ENCODE peak calls at places on chromosome 1, in six cellular contexts. H is AG10803, S is cardiac muscle cell, N is AG09309, P is RWPE1, X is endothelial cell. T is an unnamed sample.

GRCh38 chr1:156848461-156849150 is 10.3 kb downstream of the INSRR start:
- DNase-seq in X (no peak), N (no peak), S (peak; percentile 32), P (no peak), H (no peak), T (no peak)

GRCh38 chr1:24952413-24952841 is 22.4 kb upstream of the RUNX3 start:
- DNase-seq in S (no peak), N (no peak), P (no peak), X (no peak), H (no peak), T (no peak)

GRCh38 chr1:172637522-172637921 is 21.4 kb upstream of the FASLG start:
- DNase-seq in P (peak; percentile 52), N (no peak), X (no peak), S (no peak), H (peak; percentile 67), T (no peak)

GRCh38 chr1:209349372-209350324 is 233.9 kb upstream of the CAMK1G start:
- DNase-seq in X (no peak), P (no peak), H (peak; percentile 42), S (no peak), N (no peak), T (no peak)

GRCh38 chr1:95982706-95983105 is 738.9 kb upstream of the PTBP2 start:
- DNase-seq in S (no peak), H (no peak), P (no peak), X (no peak), N (no peak), T (no peak)

GRCh38 chr1:63602629-63603028 is 9.4 kb downstream of the PGM1 start:
- DNase-seq in H (no peak), S (no peak), P (no peak), N (no peak), X (no peak), T (no peak)

GRCh38 chr1:240343966-240344365 is 252.3 kb downstream of the FMN2 start:
- DNase-seq in S (no peak), X (no peak), P (no peak), H (no peak), N (no peak), T (no peak)

GRCh38 chr1:19400875-19401854 is 84.2 kb downstream of the CAPZB start:
- DNase-seq in P (no peak), S (no peak), H (no peak), N (no peak), X (no peak), T (no peak)

GRCh38 chr1:14242870-14243269 is 355.6 kb upstream of the KAZN start:
- DNase-seq in X (no peak), S (no peak), P (no peak), H (no peak), N (no peak), T (no peak)

GRCh38 chr1:70220517-70221240 is 501 bp upstream of the SRSF11 start:
- DNase-seq in H (no peak), S (no peak), N (no peak), P (no peak), X (no peak), T (no peak)

GRCh38 chr1:70224954-70225353 is 3.8 kb downstream of the SRSF11 start:
- DNase-seq in X (no peak), N (no peak), H (no peak), S (no peak), P (no peak), T (no peak)

GRCh38 chr1:70222716-70223235 is 1.6 kb downstream of the SRSF11 start:
- DNase-seq in H (no peak), P (no peak), N (no peak), S (no peak), X (no peak), T (no peak)

GRCh38 chr1:70220015-70220414 is 1.2 kb upstream of the SRSF11 start:
- DNase-seq in N (no peak), P (no peak), X (no peak), S (no peak), H (no peak), T (no peak)

DNA sequence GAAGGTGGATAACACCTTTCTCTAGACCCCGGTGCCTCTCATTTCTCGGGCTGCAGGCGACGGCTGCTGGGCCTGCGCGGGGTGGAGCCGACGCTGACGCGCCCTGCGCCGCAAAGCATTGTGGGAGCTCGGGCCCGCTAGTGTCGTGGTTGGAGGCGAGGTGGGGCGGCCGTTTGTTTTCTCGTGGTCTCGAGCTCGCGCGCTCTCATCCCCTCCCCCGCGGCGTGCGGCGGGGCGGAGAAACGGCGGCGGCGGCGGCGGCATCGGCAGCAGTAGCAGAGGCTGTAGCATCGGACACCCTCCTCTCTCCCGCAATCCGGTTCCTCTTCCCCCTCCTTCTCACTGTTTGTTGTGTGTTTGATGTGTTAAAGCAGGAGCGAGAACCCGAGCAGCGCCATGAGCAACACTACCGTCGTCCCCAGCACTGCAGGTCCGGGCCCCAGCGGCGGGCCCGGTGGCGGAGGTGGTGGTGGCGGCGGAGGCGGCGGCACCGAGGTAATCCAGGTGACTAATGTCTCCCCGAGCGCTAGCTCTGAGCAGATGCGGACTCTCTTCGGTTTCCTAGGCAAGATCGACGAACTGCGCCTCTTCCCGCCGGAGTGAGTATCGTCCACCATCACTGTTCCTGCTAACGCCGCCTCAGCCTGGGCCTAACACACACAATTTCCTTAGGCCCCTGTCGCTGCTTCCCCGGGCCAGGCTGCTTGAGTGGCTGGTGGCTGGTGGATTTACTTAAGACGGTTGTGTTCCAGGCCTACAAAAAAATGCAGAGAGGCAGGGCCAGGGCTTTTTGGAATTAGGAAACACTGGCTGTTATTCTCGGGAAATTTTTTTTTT is at the start of gene SRSF11:
- DNase-seq in X (peak; percentile 99), H (peak; percentile 92), N (peak; percentile 61), S (peak; percentile 96), P (peak; percentile 86), T (peak; percentile 97)
- TF ChIP-seq CTCF in X (no peak), H (peak; percentile 3), N (no peak), S (no peak), P (no peak), T (peak; percentile 8)

DNA sequence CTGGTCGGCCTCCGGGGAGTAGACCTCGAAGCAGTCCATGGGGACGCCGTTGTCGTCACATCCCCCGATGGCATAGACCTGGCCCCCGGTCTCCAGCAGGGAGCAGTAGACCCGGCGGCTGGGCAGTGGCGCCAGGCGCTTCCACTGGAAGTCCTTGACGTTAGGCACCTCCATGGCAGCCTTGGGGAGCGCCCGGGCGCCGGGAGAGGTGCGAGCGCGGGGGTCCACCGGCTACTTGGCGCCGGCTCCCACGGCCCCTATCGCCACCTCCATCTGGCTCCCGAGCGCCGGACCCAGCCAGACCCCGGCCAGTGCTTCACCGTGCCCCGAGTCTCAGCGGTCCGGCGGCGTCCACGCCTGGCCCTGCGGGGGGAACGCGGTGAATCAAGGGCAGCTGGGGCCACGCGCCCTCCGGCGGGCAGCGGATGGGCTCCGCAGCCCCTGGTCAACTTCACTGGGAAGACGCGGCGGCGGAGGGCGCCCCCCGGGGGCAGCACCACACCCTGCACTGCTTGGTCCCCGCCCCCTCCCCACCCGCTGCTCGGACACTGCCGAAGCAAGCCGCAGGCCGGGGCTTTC is 13.2 kb downstream of the KLHDC8A start:
- DNase-seq in H (no peak), P (no peak), S (peak; percentile 42), N (no peak), X (peak; percentile 54), T (no peak)
- TF ChIP-seq CTCF in H (peak; percentile 9), P (no peak), S (peak; percentile 34), N (no peak), X (peak; percentile 67), T (peak; percentile 64)

GRCh38 chr1:175376194-175376593 is 183.6 kb upstream of the KIAA0040 start:
- DNase-seq in P (peak; percentile 29), N (no peak), S (no peak), X (no peak), H (no peak), T (peak; percentile 44)

GRCh38 chr1:175369696-175370095 is 177.1 kb upstream of the KIAA0040 start:
- DNase-seq in P (no peak), X (no peak), N (no peak), S (no peak), H (no peak), T (no peak)

GRCh38 chr1:175377394-175377793 is 184.8 kb upstream of the KIAA0040 start:
- DNase-seq in X (no peak), N (no peak), H (no peak), P (no peak), S (no peak), T (no peak)

GRCh38 chr1:175373786-175374623 is 181.4 kb upstream of the KIAA0040 start:
- DNase-seq in P (peak; percentile 32), H (no peak), S (peak; percentile 67), N (no peak), X (peak; percentile 80), T (peak; percentile 66)
- TF ChIP-seq CTCF in P (peak; percentile 57), H (peak; percentile 53), S (peak; percentile 69), N (peak; percentile 37), X (peak; percentile 79), T (peak; percentile 98)

DNA sequence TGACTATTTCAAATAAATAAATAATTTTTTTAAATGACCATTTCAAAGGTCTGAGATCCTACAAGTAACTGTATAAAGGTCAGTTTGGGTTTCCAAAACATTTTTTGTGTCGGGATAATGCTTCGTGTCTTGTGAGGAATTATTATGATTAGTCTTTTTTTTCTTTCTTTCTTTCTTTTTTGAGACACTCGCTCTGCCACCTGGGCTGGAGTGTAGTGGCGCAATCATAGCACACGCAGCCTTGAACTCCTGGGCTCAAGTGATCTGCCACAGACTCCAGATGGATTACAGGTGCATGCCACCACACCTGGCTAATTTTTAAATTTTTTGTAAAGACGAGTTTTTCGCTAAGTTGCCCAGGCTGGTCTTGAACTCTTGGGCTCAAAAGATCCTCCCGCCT is 1.9 kb upstream of the SDE2 start:
- DNase-seq in H (no peak), S (no peak), P (no peak), X (no peak), N (no peak), T (no peak)
- TF ChIP-seq CTCF in H (no peak), S (no peak), P (no peak), X (no peak), N (no peak), T (no peak)

T was measured in WERI-Rb-1.